ENCODE peak calls at places on chromosomes 5 and 9, in four cellular contexts. A is hepatic stellate cell, J is HEK293T, P is WTC11. Q is an unnamed sample.

GRCh38 chr5:80269991-80270438 is 14.2 kb upstream of the SERINC5 start:
- DNase-seq in J (no peak), A (no peak), P (no peak), Q (no peak)

GRCh38 chr9:128704356-128704670 is 2.0 kb downstream of the PKN3 start:
- DNase-seq in A (no peak), P (no peak), J (no peak), Q (no peak)

GRCh38 chr9:8346291-8346690 is 546.7 kb upstream of the DMAC1 start:
- DNase-seq in P (no peak), A (no peak), J (no peak), Q (no peak)

GRCh38 chr5:146238973-146239372 is 35.6 kb downstream of the RBM27 start:
- DNase-seq in P (no peak), A (no peak), J (no peak), Q (no peak)

GRCh38 chr9:133524146-133524545 is 613 bp downstream of the MYMK start:
- DNase-seq in J (no peak), P (no peak), A (no peak), Q (no peak)

GRCh38 chr5:153699035-153699434 is 208.6 kb downstream of the GRIA1 start:
- DNase-seq in J (no peak), A (no peak), P (no peak), Q (no peak)

GRCh38 chr9:35882265-35882848 is 12.2 kb upstream of the OR13J1 start:
- DNase-seq in J (peak), A (peak), P (peak), Q (no peak)

GRCh38 chr5:170636836-170637477 is 133.1 kb downstream of the KCNIP1 start:
- DNase-seq in P (no peak), A (no peak), J (no peak), Q (no peak)

GRCh38 chr5:141647242-141647641 is 4.0 kb downstream of the FCHSD1 start:
- DNase-seq in J (no peak), A (no peak), P (no peak), Q (no peak)

GRCh38 chr5:100900142-100900795 is 2.8 kb downstream of the ST8SIA4 start:
- DNase-seq in P (peak), A (no peak), J (peak), Q (no peak)

GRCh38 chr5:124179788-124180187 is 566.7 kb downstream of the ZNF608 start:
- DNase-seq in P (no peak), A (no peak), J (no peak), Q (no peak)

GRCh38 chr9:20357207-20357503 is 265.1 kb downstream of the MLLT3 start:
- DNase-seq in P (no peak), A (no peak), J (no peak), Q (no peak)

GRCh38 chr9:109256381-109256780 is 64.5 kb downstream of the EPB41L4B start:
- DNase-seq in J (no peak), A (no peak), P (no peak), Q (no peak)

GRCh38 chr9:22171691-22172090 is 162.6 kb upstream of the CDKN2B start:
- DNase-seq in J (no peak), P (no peak), A (no peak), Q (no peak)

GRCh38 chr9:97802276-97802675 is 50.8 kb upstream of the FOXE1 start:
- DNase-seq in J (no peak), P (no peak), A (peak), Q (peak)

GRCh38 chr5:101212942-101213514 is 309.9 kb upstream of the ST8SIA4 start:
- DNase-seq in J (no peak), P (peak), A (no peak), Q (no peak)

GRCh38 chr5:179568731-179569130 is 18.4 kb downstream of the RUFY1 start:
- DNase-seq in A (no peak), J (no peak), P (no peak), Q (no peak)

GRCh38 chr5:36744678-36745659 is 131.6 kb upstream of the NIPBL start:
- DNase-seq in A (peak), P (peak), J (peak), Q (peak)

GRCh38 chr9:78273761-78274160 is 23.2 kb upstream of the PSAT1 start:
- DNase-seq in A (peak), J (no peak), P (no peak), Q (no peak)

GRCh38 chr5:74429495-74429894 is 211.0 kb downstream of the ENC1 start:
- DNase-seq in J (no peak), P (no peak), A (no peak), Q (no peak)

GRCh38 chr5:149211566-149211965 is 60.1 kb upstream of the AFAP1L1 start:
- DNase-seq in J (no peak), P (no peak), A (no peak), Q (no peak)